ENCODE peak calls at places on chromosomes 16 and 17, in nine cellular contexts. One of them, this sample, is unnamed.

GRCh38 chr16:87062569-87063442 is 254.4 kb downstream of the C16orf95 start:
- DNase-seq in psoas muscle: no peak
- DNase-seq in WTC11: peak
- DNase-seq in foreskin fibroblast: peak
- DNase-seq in NCI-H1436 treated with DMSO at 0.1 percent for 48 hours: no peak
- DNase-seq in naive thymus-derived CD8-positive, alpha-beta T cell: no peak
- DNase-seq in brain microvascular endothelial cell: peak
- DNase-seq in GDM1: peak
- DNase-seq in iris pigment epithelial cell: peak
- DNase-seq in this sample: peak

GRCh38 chr17:56623383-56623782 is 29.9 kb downstream of the NOG start:
- DNase-seq in NCI-H1436 treated with DMSO at 0.1 percent for 48 hours: no peak
- DNase-seq in psoas muscle: no peak
- DNase-seq in WTC11: no peak
- DNase-seq in foreskin fibroblast: no peak
- DNase-seq in GDM1: no peak
- DNase-seq in iris pigment epithelial cell: no peak
- DNase-seq in naive thymus-derived CD8-positive, alpha-beta T cell: no peak
- DNase-seq in brain microvascular endothelial cell: no peak
- DNase-seq in this sample: no peak

GRCh38 chr17:82021728-82022309 is 859 bp downstream of the CENPX start:
- DNase-seq in foreskin fibroblast: no peak
- DNase-seq in psoas muscle: no peak
- DNase-seq in NCI-H1436 treated with DMSO at 0.1 percent for 48 hours: no peak
- DNase-seq in naive thymus-derived CD8-positive, alpha-beta T cell: no peak
- DNase-seq in GDM1: no peak
- DNase-seq in WTC11: no peak
- DNase-seq in brain microvascular endothelial cell: no peak
- DNase-seq in iris pigment epithelial cell: no peak
- DNase-seq in this sample: no peak

GRCh38 chr16:89149386-89149785 is 22.2 kb upstream of the CDH15 start:
- DNase-seq in WTC11: no peak
- DNase-seq in brain microvascular endothelial cell: no peak
- DNase-seq in psoas muscle: no peak
- DNase-seq in foreskin fibroblast: no peak
- DNase-seq in GDM1: no peak
- DNase-seq in iris pigment epithelial cell: no peak
- DNase-seq in NCI-H1436 treated with DMSO at 0.1 percent for 48 hours: no peak
- DNase-seq in naive thymus-derived CD8-positive, alpha-beta T cell: no peak
- DNase-seq in this sample: no peak

GRCh38 chr16:82587289-82587688 is 39.5 kb upstream of the CDH13 start:
- DNase-seq in naive thymus-derived CD8-positive, alpha-beta T cell: no peak
- DNase-seq in GDM1: no peak
- DNase-seq in iris pigment epithelial cell: no peak
- DNase-seq in brain microvascular endothelial cell: no peak
- DNase-seq in NCI-H1436 treated with DMSO at 0.1 percent for 48 hours: no peak
- DNase-seq in psoas muscle: no peak
- DNase-seq in WTC11: no peak
- DNase-seq in foreskin fibroblast: no peak
- DNase-seq in this sample: no peak

GRCh38 chr17:59756236-59756818 is 48.9 kb downstream of the VMP1 start:
- DNase-seq in GDM1: no peak
- DNase-seq in psoas muscle: no peak
- DNase-seq in foreskin fibroblast: peak
- DNase-seq in brain microvascular endothelial cell: peak
- DNase-seq in iris pigment epithelial cell: peak
- DNase-seq in naive thymus-derived CD8-positive, alpha-beta T cell: no peak
- DNase-seq in NCI-H1436 treated with DMSO at 0.1 percent for 48 hours: no peak
- DNase-seq in WTC11: no peak
- DNase-seq in this sample: no peak

GRCh38 chr17:36500745-36501225 is 14.3 kb downstream of the ZNHIT3 start:
- DNase-seq in iris pigment epithelial cell: no peak
- DNase-seq in GDM1: no peak
- DNase-seq in naive thymus-derived CD8-positive, alpha-beta T cell: no peak
- DNase-seq in psoas muscle: no peak
- DNase-seq in WTC11: no peak
- DNase-seq in brain microvascular endothelial cell: no peak
- DNase-seq in NCI-H1436 treated with DMSO at 0.1 percent for 48 hours: no peak
- DNase-seq in foreskin fibroblast: no peak
- DNase-seq in this sample: no peak

GRCh38 chr16:68655806-68656205 is 10.7 kb downstream of the CDH3 start:
- DNase-seq in GDM1: no peak
- DNase-seq in psoas muscle: no peak
- DNase-seq in brain microvascular endothelial cell: no peak
- DNase-seq in WTC11: no peak
- DNase-seq in NCI-H1436 treated with DMSO at 0.1 percent for 48 hours: no peak
- DNase-seq in foreskin fibroblast: no peak
- DNase-seq in naive thymus-derived CD8-positive, alpha-beta T cell: no peak
- DNase-seq in iris pigment epithelial cell: no peak
- DNase-seq in this sample: no peak

GRCh38 chr17:43918026-43918389 is 10.7 kb upstream of the MPP2 start:
- DNase-seq in psoas muscle: no peak
- DNase-seq in iris pigment epithelial cell: no peak
- DNase-seq in WTC11: no peak
- DNase-seq in naive thymus-derived CD8-positive, alpha-beta T cell: no peak
- DNase-seq in brain microvascular endothelial cell: no peak
- DNase-seq in GDM1: no peak
- DNase-seq in NCI-H1436 treated with DMSO at 0.1 percent for 48 hours: no peak
- DNase-seq in foreskin fibroblast: no peak
- DNase-seq in this sample: no peak

GRCh38 chr16:23152386-23153178 is 3.3 kb upstream of the USP31 start:
- DNase-seq in WTC11: no peak
- DNase-seq in iris pigment epithelial cell: no peak
- DNase-seq in brain microvascular endothelial cell: no peak
- DNase-seq in psoas muscle: no peak
- DNase-seq in naive thymus-derived CD8-positive, alpha-beta T cell: no peak
- DNase-seq in NCI-H1436 treated with DMSO at 0.1 percent for 48 hours: no peak
- DNase-seq in GDM1: no peak
- DNase-seq in foreskin fibroblast: no peak
- DNase-seq in this sample: no peak

GRCh38 chr17:3773511-3773910 is 27.5 kb downstream of the ITGAE start:
- DNase-seq in WTC11: no peak
- DNase-seq in naive thymus-derived CD8-positive, alpha-beta T cell: no peak
- DNase-seq in psoas muscle: no peak
- DNase-seq in brain microvascular endothelial cell: peak
- DNase-seq in NCI-H1436 treated with DMSO at 0.1 percent for 48 hours: no peak
- DNase-seq in iris pigment epithelial cell: peak
- DNase-seq in GDM1: no peak
- DNase-seq in foreskin fibroblast: peak
- DNase-seq in this sample: no peak

GRCh38 chr17:16986391-16986790 is 14.5 kb upstream of the TNFRSF13B start:
- DNase-seq in GDM1: no peak
- DNase-seq in psoas muscle: no peak
- DNase-seq in naive thymus-derived CD8-positive, alpha-beta T cell: no peak
- DNase-seq in foreskin fibroblast: no peak
- DNase-seq in WTC11: no peak
- DNase-seq in brain microvascular endothelial cell: no peak
- DNase-seq in NCI-H1436 treated with DMSO at 0.1 percent for 48 hours: no peak
- DNase-seq in iris pigment epithelial cell: peak
- DNase-seq in this sample: no peak

GRCh38 chr17:4485676-4486646 is 12.7 kb upstream of the SPNS2 start:
- DNase-seq in NCI-H1436 treated with DMSO at 0.1 percent for 48 hours: no peak
- DNase-seq in naive thymus-derived CD8-positive, alpha-beta T cell: peak
- DNase-seq in psoas muscle: no peak
- DNase-seq in WTC11: no peak
- DNase-seq in brain microvascular endothelial cell: no peak
- DNase-seq in GDM1: no peak
- DNase-seq in iris pigment epithelial cell: no peak
- DNase-seq in foreskin fibroblast: no peak
- DNase-seq in this sample: peak

GRCh38 chr17:77465358-77466041 is 324.7 kb downstream of the SEC14L1 start:
- DNase-seq in WTC11: no peak
- DNase-seq in naive thymus-derived CD8-positive, alpha-beta T cell: peak
- DNase-seq in NCI-H1436 treated with DMSO at 0.1 percent for 48 hours: no peak
- DNase-seq in brain microvascular endothelial cell: peak
- DNase-seq in psoas muscle: no peak
- DNase-seq in foreskin fibroblast: peak
- DNase-seq in GDM1: peak
- DNase-seq in iris pigment epithelial cell: peak
- DNase-seq in this sample: peak

GRCh38 chr16:27363797-27364196 is 38.2 kb upstream of the IL21R start:
- DNase-seq in foreskin fibroblast: peak
- DNase-seq in brain microvascular endothelial cell: no peak
- DNase-seq in NCI-H1436 treated with DMSO at 0.1 percent for 48 hours: no peak
- DNase-seq in WTC11: no peak
- DNase-seq in psoas muscle: no peak
- DNase-seq in GDM1: no peak
- DNase-seq in naive thymus-derived CD8-positive, alpha-beta T cell: no peak
- DNase-seq in iris pigment epithelial cell: no peak
- DNase-seq in this sample: no peak

GRCh38 chr16:3971261-3971660 is 90.7 kb upstream of the CREBBP start:
- DNase-seq in psoas muscle: peak
- DNase-seq in NCI-H1436 treated with DMSO at 0.1 percent for 48 hours: no peak
- DNase-seq in WTC11: no peak
- DNase-seq in iris pigment epithelial cell: peak
- DNase-seq in naive thymus-derived CD8-positive, alpha-beta T cell: no peak
- DNase-seq in foreskin fibroblast: peak
- DNase-seq in brain microvascular endothelial cell: peak
- DNase-seq in GDM1: no peak
- DNase-seq in this sample: no peak

GRCh38 chr17:1834378-1835149 is 4.8 kb downstream of the RPA1 start:
- DNase-seq in WTC11: no peak
- DNase-seq in naive thymus-derived CD8-positive, alpha-beta T cell: no peak
- DNase-seq in GDM1: no peak
- DNase-seq in foreskin fibroblast: peak
- DNase-seq in iris pigment epithelial cell: no peak
- DNase-seq in psoas muscle: no peak
- DNase-seq in NCI-H1436 treated with DMSO at 0.1 percent for 48 hours: no peak
- DNase-seq in brain microvascular endothelial cell: no peak
- DNase-seq in this sample: no peak

GRCh38 chr17:73420897-73421296 is 109.1 kb upstream of the CDC42EP4 start:
- DNase-seq in iris pigment epithelial cell: peak
- DNase-seq in foreskin fibroblast: no peak
- DNase-seq in GDM1: no peak
- DNase-seq in NCI-H1436 treated with DMSO at 0.1 percent for 48 hours: no peak
- DNase-seq in naive thymus-derived CD8-positive, alpha-beta T cell: no peak
- DNase-seq in WTC11: no peak
- DNase-seq in psoas muscle: no peak
- DNase-seq in brain microvascular endothelial cell: peak
- DNase-seq in this sample: no peak

GRCh38 chr17:47220531-47220999 is 11.4 kb downstream of the MYL4 start:
- DNase-seq in foreskin fibroblast: no peak
- DNase-seq in brain microvascular endothelial cell: no peak
- DNase-seq in GDM1: peak
- DNase-seq in naive thymus-derived CD8-positive, alpha-beta T cell: no peak
- DNase-seq in WTC11: no peak
- DNase-seq in psoas muscle: no peak
- DNase-seq in NCI-H1436 treated with DMSO at 0.1 percent for 48 hours: no peak
- DNase-seq in iris pigment epithelial cell: no peak
- DNase-seq in this sample: peak

GRCh38 chr16:79612207-79612606 is 11.7 kb upstream of the MAF start:
- DNase-seq in foreskin fibroblast: peak
- DNase-seq in psoas muscle: no peak
- DNase-seq in WTC11: no peak
- DNase-seq in GDM1: no peak
- DNase-seq in NCI-H1436 treated with DMSO at 0.1 percent for 48 hours: no peak
- DNase-seq in iris pigment epithelial cell: no peak
- DNase-seq in naive thymus-derived CD8-positive, alpha-beta T cell: no peak
- DNase-seq in brain microvascular endothelial cell: no peak
- DNase-seq in this sample: no peak

GRCh38 chr16:71709231-71709781 is 15.2 kb downstream of the PHLPP2 start:
- DNase-seq in naive thymus-derived CD8-positive, alpha-beta T cell: no peak
- DNase-seq in psoas muscle: no peak
- DNase-seq in foreskin fibroblast: peak
- DNase-seq in NCI-H1436 treated with DMSO at 0.1 percent for 48 hours: no peak
- DNase-seq in brain microvascular endothelial cell: no peak
- DNase-seq in WTC11: no peak
- DNase-seq in iris pigment epithelial cell: peak
- DNase-seq in GDM1: no peak
- DNase-seq in this sample: no peak

GRCh38 chr17:3594976-3595375 is 14.2 kb downstream of the TRPV1 start:
- DNase-seq in GDM1: no peak
- DNase-seq in WTC11: no peak
- DNase-seq in naive thymus-derived CD8-positive, alpha-beta T cell: no peak
- DNase-seq in psoas muscle: no peak
- DNase-seq in NCI-H1436 treated with DMSO at 0.1 percent for 48 hours: no peak
- DNase-seq in iris pigment epithelial cell: no peak
- DNase-seq in brain microvascular endothelial cell: no peak
- DNase-seq in foreskin fibroblast: peak
- DNase-seq in this sample: no peak

GRCh38 chr17:74671031-74671771 is 41.5 kb downstream of the CD300LF start:
- DNase-seq in foreskin fibroblast: peak
- DNase-seq in naive thymus-derived CD8-positive, alpha-beta T cell: peak
- DNase-seq in iris pigment epithelial cell: peak
- DNase-seq in psoas muscle: peak
- DNase-seq in brain microvascular endothelial cell: peak
- DNase-seq in NCI-H1436 treated with DMSO at 0.1 percent for 48 hours: no peak
- DNase-seq in WTC11: peak
- DNase-seq in GDM1: peak
- DNase-seq in this sample: peak

GRCh38 chr16:15616068-15616467 is 26.9 kb downstream of the MARF1 start:
- DNase-seq in WTC11: no peak
- DNase-seq in naive thymus-derived CD8-positive, alpha-beta T cell: no peak
- DNase-seq in brain microvascular endothelial cell: no peak
- DNase-seq in GDM1: no peak
- DNase-seq in foreskin fibroblast: no peak
- DNase-seq in psoas muscle: no peak
- DNase-seq in NCI-H1436 treated with DMSO at 0.1 percent for 48 hours: no peak
- DNase-seq in iris pigment epithelial cell: no peak
- DNase-seq in this sample: no peak

GRCh38 chr17:6323626-6324356 is 111.1 kb downstream of the AIPL1 start:
- DNase-seq in WTC11: peak
- DNase-seq in naive thymus-derived CD8-positive, alpha-beta T cell: no peak
- DNase-seq in GDM1: no peak
- DNase-seq in NCI-H1436 treated with DMSO at 0.1 percent for 48 hours: no peak
- DNase-seq in brain microvascular endothelial cell: no peak
- DNase-seq in psoas muscle: no peak
- DNase-seq in iris pigment epithelial cell: no peak
- DNase-seq in foreskin fibroblast: no peak
- DNase-seq in this sample: no peak

GRCh38 chr17:74870512-74870911 is 2.3 kb downstream of the FDXR start:
- DNase-seq in psoas muscle: no peak
- DNase-seq in brain microvascular endothelial cell: peak
- DNase-seq in iris pigment epithelial cell: peak
- DNase-seq in foreskin fibroblast: peak
- DNase-seq in GDM1: no peak
- DNase-seq in NCI-H1436 treated with DMSO at 0.1 percent for 48 hours: no peak
- DNase-seq in WTC11: no peak
- DNase-seq in naive thymus-derived CD8-positive, alpha-beta T cell: no peak
- DNase-seq in this sample: no peak

GRCh38 chr17:2062571-2063183 is 7.8 kb downstream of the HIC1 start:
- DNase-seq in brain microvascular endothelial cell: peak
- DNase-seq in NCI-H1436 treated with DMSO at 0.1 percent for 48 hours: no peak
- DNase-seq in iris pigment epithelial cell: peak
- DNase-seq in naive thymus-derived CD8-positive, alpha-beta T cell: no peak
- DNase-seq in GDM1: no peak
- DNase-seq in foreskin fibroblast: peak
- DNase-seq in psoas muscle: peak
- DNase-seq in WTC11: no peak
- DNase-seq in this sample: no peak

This sample was measured in effector memory CD8-positive, alpha-beta T cell.